ENCODE peak calls at places on chromosome 13, in nine cellular contexts. Z is psoas muscle; O is uterus; C is effector memory CD4-positive, alpha-beta T cell; I is endodermal cell; L is K562; Y is CD8-positive, alpha-beta T cell; J is neural progenitor cell; P is heart left ventricle. N is an unnamed sample.

GRCh38 chr13:113846639-113847318 is 17.1 kb downstream of the GAS6 start:
- DNase-seq in Y (peak), P (peak), C (no peak), J (no peak), I (peak), Z (no peak), O (no peak), L (no peak), N (no peak)

GRCh38 chr13:95023405-95023804 is 277.8 kb downstream of the ABCC4 start:
- DNase-seq in Y (no peak), O (no peak), C (no peak), Z (no peak), I (no peak), L (no peak), J (no peak), P (no peak), N (no peak)

GRCh38 chr13:27076411-27076810 is 95.2 kb downstream of the USP12 start:
- DNase-seq in P (no peak), Y (no peak), C (no peak), L (no peak), I (no peak), O (no peak), Z (no peak), J (no peak), N (no peak)

GRCh38 chr13:36345438-36346221 is 564 bp downstream of the SPART start:
- DNase-seq in Z (peak), C (peak), I (peak), Y (peak), J (peak), L (peak), O (peak), P (peak), N (peak)

GRCh38 chr13:112710855-112711527 is 21.2 kb downstream of the ATP11A start:
- DNase-seq in L (no peak), Z (peak), I (no peak), O (peak), C (no peak), P (no peak), Y (no peak), J (no peak), N (no peak)

GRCh38 chr13:27172495-27172842 is 858 bp upstream of the USP12 start:
- DNase-seq in C (no peak), L (no peak), J (no peak), P (no peak), Y (no peak), I (no peak), Z (no peak), O (no peak), N (no peak)

GRCh38 chr13:48853381-48854102 is 122.2 kb upstream of the FNDC3A start:
- DNase-seq in L (no peak), J (no peak), C (no peak), Y (no peak), Z (no peak), I (no peak), P (no peak), O (no peak), N (no peak)

GRCh38 chr13:113928701-113929627 is 44.9 kb downstream of the C13orf46 start:
- DNase-seq in P (peak), O (peak), C (no peak), Z (peak), Y (no peak), L (no peak), I (peak), J (no peak), N (no peak)

GRCh38 chr13:54194233-54195024 is 1165.8 kb downstream of the OLFM4 start:
- DNase-seq in O (no peak), Z (no peak), J (no peak), P (no peak), I (no peak), C (no peak), Y (no peak), L (no peak), N (no peak)

GRCh38 chr13:111958612-111959395 is 108.1 kb upstream of the SOX1 start:
- DNase-seq in P (no peak), L (no peak), O (no peak), I (peak), Y (no peak), J (no peak), Z (no peak), C (no peak), N (no peak)

GRCh38 chr13:70967564-70967963 is 859.3 kb upstream of the KLHL1 start:
- DNase-seq in O (no peak), J (no peak), C (no peak), Y (no peak), P (no peak), Z (no peak), L (no peak), I (peak), N (no peak)

GRCh38 chr13:60379837-60380236 is 17.2 kb upstream of the TDRD3 start:
- DNase-seq in L (peak), O (no peak), J (peak), Y (no peak), I (no peak), Z (no peak), P (no peak), C (no peak), N (no peak)

GRCh38 chr13:29550589-29550988 is 44.9 kb downstream of the SLC7A1 start:
- DNase-seq in L (no peak), P (no peak), Y (no peak), I (no peak), C (no peak), J (no peak), O (no peak), Z (no peak), N (no peak)

GRCh38 chr13:74114202-74114601 is 20.0 kb downstream of the KLF12 start:
- DNase-seq in Z (no peak), P (no peak), J (no peak), I (no peak), Y (no peak), C (no peak), L (no peak), O (no peak), N (no peak)

GRCh38 chr13:94968040-94968756 is 255.9 kb upstream of the SOX21 start:
- DNase-seq in P (no peak), Z (no peak), J (peak), C (no peak), I (peak), L (no peak), O (no peak), Y (no peak), N (no peak)

GRCh38 chr13:57874530-57874929 is 243.0 kb downstream of the PCDH17 start:
- DNase-seq in Z (no peak), L (no peak), I (peak), J (no peak), O (no peak), P (no peak), C (no peak), Y (no peak), N (no peak)

GRCh38 chr13:50644081-50644871 is 199.2 kb downstream of the DLEU7 start:
- DNase-seq in I (no peak), C (no peak), Z (no peak), L (no peak), Y (no peak), J (no peak), O (no peak), P (no peak), N (no peak)

GRCh38 chr13:52827839-52828238 is 20.6 kb downstream of the PCDH8 start:
- DNase-seq in C (no peak), P (no peak), O (no peak), Z (no peak), I (peak), Y (no peak), L (no peak), J (no peak), N (no peak)

GRCh38 chr13:103133551-103133950 is 67.3 kb upstream of the SLC10A2 start:
- DNase-seq in Y (no peak), J (no peak), Z (no peak), P (no peak), L (no peak), C (no peak), O (no peak), I (no peak), N (no peak)

DNA sequence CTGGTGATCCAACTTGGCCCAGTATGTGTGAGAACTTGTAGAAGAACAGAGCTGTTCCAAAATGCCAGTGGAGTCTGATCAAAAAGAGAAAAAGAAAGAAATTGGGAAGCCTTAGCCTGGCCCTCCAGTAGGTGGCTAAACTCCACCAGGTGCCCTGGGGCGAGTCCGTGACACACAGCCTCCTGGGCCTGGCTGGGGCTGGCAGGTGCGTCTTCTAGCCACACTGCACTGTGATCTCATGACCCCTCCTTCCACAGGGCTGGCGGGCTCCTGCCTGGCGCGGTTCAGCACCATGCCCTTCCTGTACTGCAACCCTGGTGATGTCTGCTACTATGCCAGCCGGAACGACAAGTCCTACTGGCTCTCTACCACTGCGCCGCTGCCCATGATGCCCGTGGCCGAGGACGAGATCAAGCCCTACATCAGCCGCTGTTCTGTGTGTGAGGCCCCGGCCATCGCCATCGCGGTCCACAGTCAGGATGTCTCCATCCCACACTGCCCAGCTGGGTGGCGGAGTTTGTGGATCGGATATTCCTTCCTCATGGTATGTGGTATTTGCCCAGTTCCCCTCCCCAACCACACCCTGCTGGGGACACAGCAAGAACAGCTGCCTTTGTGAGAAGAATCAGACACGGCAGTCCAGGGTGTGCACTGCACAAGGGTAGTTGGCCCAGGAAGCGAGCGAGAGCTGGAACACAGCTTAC is 53.7 kb downstream of the RAB20 start:
- DNase-seq in C (no peak), I (no peak), L (peak), P (peak), Y (no peak), O (no peak), J (no peak), Z (no peak), N (peak)
- H3K27ac ChIP-seq in C (no peak), I (no peak), L (peak), P (peak), Y (no peak), O (no peak), J (no peak), Z (peak), N (peak)

DNA sequence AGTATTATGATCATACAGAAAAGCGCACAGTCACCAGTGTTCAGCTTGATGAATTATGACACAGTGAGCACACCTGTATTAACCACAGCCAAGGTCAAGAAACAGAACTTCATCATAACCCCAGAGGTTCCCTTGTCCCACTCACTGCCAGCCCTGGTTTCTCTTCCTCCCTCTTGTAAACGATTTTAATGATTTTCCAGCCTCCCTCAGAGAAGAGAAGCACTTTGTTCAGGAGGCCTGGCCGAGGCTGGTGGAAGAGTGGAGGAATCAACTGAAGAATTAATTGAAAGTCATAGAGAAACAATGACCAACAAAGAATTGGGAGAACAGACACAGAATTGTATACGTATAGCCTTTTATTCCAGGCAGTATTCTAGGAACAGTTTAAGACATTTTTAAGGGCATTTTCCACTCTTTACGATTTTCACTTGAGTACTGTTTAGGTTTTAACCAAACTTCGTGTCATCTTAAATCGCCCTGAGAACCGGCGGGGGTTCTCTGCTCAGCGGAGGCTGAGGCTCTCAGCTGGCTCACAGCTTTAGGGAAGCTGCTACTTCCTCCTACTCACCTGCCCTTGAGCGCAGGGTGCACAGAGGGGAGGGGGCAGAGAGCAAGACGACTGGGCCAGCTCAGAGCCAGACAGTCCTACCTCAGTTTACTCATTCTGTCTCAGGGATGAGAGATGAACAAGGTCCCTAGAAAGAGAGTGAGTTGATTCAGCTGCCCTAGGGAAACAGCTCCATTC is 108.6 kb downstream of the AKAP11 start:
- DNase-seq in I (no peak), C (no peak), P (no peak), O (no peak), L (no peak), Z (no peak), Y (no peak), J (no peak), N (no peak)
- H3K27ac ChIP-seq in I (no peak), C (no peak), P (no peak), O (no peak), L (no peak), Z (no peak), Y (no peak), J (no peak), N (no peak)

GRCh38 chr13:110640591-110641029 is 25.3 kb downstream of the NAXD start:
- DNase-seq in O (no peak), Y (no peak), I (peak), C (no peak), Z (no peak), J (no peak), P (peak), L (no peak), N (no peak)
- H3K27ac ChIP-seq in O (peak), Y (no peak), I (peak), C (no peak), Z (peak), J (no peak), P (no peak), L (no peak), N (peak)

GRCh38 chr13:44221657-44222056 is 152.0 kb upstream of the SERP2 start:
- DNase-seq in O (peak), Z (no peak), P (no peak), Y (no peak), C (no peak), J (no peak), I (no peak), L (no peak), N (no peak)

GRCh38 chr13:44219808-44220544 is 153.6 kb upstream of the SERP2 start:
- DNase-seq in J (no peak), Y (no peak), C (no peak), P (no peak), O (no peak), I (no peak), L (no peak), Z (no peak), N (no peak)

GRCh38 chr13:44220948-44221347 is 152.7 kb upstream of the SERP2 start:
- DNase-seq in O (no peak), L (no peak), Z (no peak), C (no peak), Y (no peak), J (peak), P (no peak), I (no peak), N (no peak)

GRCh38 chr13:44223785-44224432 is 149.7 kb upstream of the SERP2 start:
- DNase-seq in P (no peak), Z (no peak), O (no peak), Y (no peak), J (no peak), L (no peak), I (no peak), C (no peak), N (no peak)

GRCh38 chr13:44218501-44219240 is 155.0 kb upstream of the SERP2 start:
- DNase-seq in I (no peak), Y (no peak), Z (peak), L (no peak), C (no peak), O (no peak), J (no peak), P (peak), N (peak)
- H3K27ac ChIP-seq in I (no peak), Y (no peak), Z (peak), L (no peak), C (no peak), O (peak), J (no peak), P (peak), N (no peak)

GRCh38 chr13:34116651-34117050 is 298.7 kb downstream of the RFC3 start:
- DNase-seq in C (no peak), J (no peak), O (no peak), Y (no peak), L (no peak), P (no peak), I (no peak), Z (no peak), N (no peak)

GRCh38 chr13:34114581-34114980 is 296.6 kb downstream of the RFC3 start:
- DNase-seq in P (no peak), Z (no peak), O (no peak), I (no peak), C (no peak), L (no peak), Y (no peak), J (no peak), N (no peak)
- H3K27ac ChIP-seq in P (no peak), Z (no peak), O (no peak), I (no peak), C (no peak), L (no peak), Y (no peak), J (no peak), N (no peak)

DNA sequence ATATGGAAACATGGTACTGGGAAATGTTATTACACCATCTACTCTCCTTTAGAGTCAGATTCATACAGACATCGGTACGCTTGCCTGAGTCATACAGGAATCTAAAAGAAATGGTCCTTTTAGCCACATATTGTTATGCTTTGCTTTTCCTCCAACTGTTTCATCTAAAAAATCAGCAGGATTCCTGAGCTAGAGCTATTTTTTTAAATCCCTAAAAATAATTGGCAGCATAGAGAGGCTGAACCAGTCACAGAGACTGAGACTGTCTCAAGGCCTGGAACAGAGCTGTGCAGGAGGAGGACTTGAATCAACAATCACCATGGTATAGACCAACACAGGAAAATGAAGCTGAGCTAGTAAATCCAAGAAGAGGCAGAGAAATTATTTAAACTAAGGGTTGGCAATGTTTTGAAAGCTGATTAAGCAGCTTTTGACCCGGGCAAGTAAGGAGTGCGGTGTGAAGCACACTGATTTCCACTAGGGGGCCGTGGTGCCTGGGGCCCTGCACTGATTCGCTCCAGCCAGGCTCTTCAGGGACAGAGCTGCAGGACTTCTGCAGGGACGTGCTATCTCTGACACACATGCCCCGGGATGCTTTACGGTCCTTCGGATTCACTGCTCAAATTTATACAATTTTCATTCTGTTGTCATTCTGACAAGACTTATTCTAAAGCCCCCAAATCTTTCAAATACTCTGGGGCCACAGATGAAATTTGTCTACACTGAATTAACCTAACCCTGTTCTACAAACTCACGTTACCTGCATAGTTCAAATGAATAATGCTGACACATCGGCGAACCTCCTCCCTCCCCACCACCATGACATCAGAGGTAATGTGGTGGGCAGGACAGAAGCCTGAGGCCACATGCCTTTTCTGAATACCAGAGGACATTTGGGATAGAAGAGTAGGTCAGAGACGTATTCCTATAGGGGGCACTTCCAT is 87.6 kb upstream of the SLC15A1 start:
- DNase-seq in Y (peak), C (peak), L (peak), Z (peak), O (peak), P (peak), I (peak), J (peak), N (peak)
- H3K27ac ChIP-seq in Y (no peak), C (no peak), L (no peak), Z (no peak), O (no peak), P (no peak), I (no peak), J (no peak), N (no peak)

GRCh38 chr13:46617885-46618284 is 64.9 kb downstream of the LRCH1 start:
- DNase-seq in Z (no peak), L (no peak), P (no peak), C (no peak), I (no peak), O (no peak), Y (no peak), J (no peak), N (no peak)

GRCh38 chr13:46614582-46614981 is 61.6 kb downstream of the LRCH1 start:
- DNase-seq in J (no peak), L (no peak), O (peak), P (no peak), C (no peak), I (no peak), Z (no peak), Y (no peak), N (no peak)

GRCh38 chr13:46615888-46616531 is 63.0 kb downstream of the LRCH1 start:
- DNase-seq in C (no peak), O (peak), Y (no peak), P (no peak), Z (no peak), J (no peak), I (no peak), L (no peak), N (no peak)

GRCh38 chr13:46620029-46620428 is 67.1 kb downstream of the LRCH1 start:
- DNase-seq in L (no peak), O (no peak), P (no peak), C (no peak), I (no peak), Z (no peak), Y (no peak), J (no peak), N (no peak)

DNA sequence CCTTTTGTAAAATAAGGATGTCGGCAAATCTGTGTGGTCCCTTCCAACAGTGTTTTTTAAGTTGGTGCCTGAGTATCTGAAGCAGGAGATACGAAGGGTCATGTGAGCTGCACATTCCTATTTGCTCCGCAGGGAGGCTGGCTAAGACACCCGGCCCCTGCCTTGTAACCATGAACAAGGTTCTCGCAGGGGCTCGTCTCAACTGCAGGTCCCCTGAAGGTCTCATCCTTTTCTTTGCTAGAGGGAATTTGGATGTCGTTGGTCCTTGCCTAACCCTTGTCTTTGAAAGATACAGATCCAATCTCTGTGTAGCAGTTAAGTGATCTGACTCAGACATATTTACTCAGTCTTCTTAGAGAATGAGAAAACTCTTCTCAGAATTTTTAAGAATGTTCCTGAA is 64.4 kb downstream of the LRCH1 start:
- DNase-seq in Z (no peak), Y (no peak), L (no peak), I (no peak), C (no peak), P (no peak), J (no peak), O (no peak), N (no peak)
- H3K27ac ChIP-seq in Z (peak), Y (no peak), L (no peak), I (no peak), C (no peak), P (peak), J (no peak), O (peak), N (no peak)

N was measured in lung.